ENCODE peak calls at places on chromosomes 1 and 21, in five cellular contexts. C is CD8-positive, alpha-beta T cell; W is endodermal cell; D is pancreas; B is tibial nerve. E is an unnamed sample. For H3K36me3, the result is how much of the 10 kb centered on the place peaks cover.

GRCh38 chr1:228794810-228795209 is 59.5 kb downstream of the RHOU start:
- DNase-seq in C (no peak), W (peak), D (no peak), B (no peak), E (no peak)

GRCh38 chr1:156676820-156677615 is at the start of gene NES:
- DNase-seq in C (no peak), W (peak), D (no peak), B (peak), E (no peak)

GRCh38 chr1:26225033-26225831 is 8.8 kb upstream of the CEP85 start:
- DNase-seq in C (peak), W (peak), D (peak), B (no peak), E (no peak)

GRCh38 chr1:111863401-111863800 is 107.7 kb downstream of the DDX20 start:
- DNase-seq in C (no peak), W (no peak), D (no peak), B (no peak), E (no peak)

GRCh38 chr1:181104790-181105133 is 16.3 kb downstream of the IER5 start:
- DNase-seq in C (peak), W (peak), D (no peak), B (no peak), E (no peak)

GRCh38 chr1:247574664-247575063 is 13.5 kb upstream of the OR2G2 start:
- DNase-seq in C (no peak), W (no peak), D (no peak), B (no peak), E (no peak)

GRCh38 chr21:37074546-37074945 is 1.5 kb downstream of the TTC3 start:
- DNase-seq in C (no peak), W (no peak), D (no peak), B (no peak), E (no peak)

GRCh38 chr1:231778009-231778719 is 151.6 kb downstream of the DISC1 start:
- DNase-seq in C (no peak), W (no peak), D (no peak), B (peak), E (no peak)

GRCh38 chr1:243598433-243598832 is 251.6 kb downstream of the AKT3 start:
- DNase-seq in C (peak), W (no peak), D (no peak), B (no peak), E (no peak)

GRCh38 chr1:216815239-216815955 is 92.2 kb upstream of the ESRRG start:
- DNase-seq in C (no peak), W (no peak), D (no peak), B (no peak), E (no peak)

GRCh38 chr1:227779651-227780050 is 35.8 kb upstream of the PRSS38 start:
- DNase-seq in C (no peak), W (peak), D (no peak), B (peak), E (peak)

GRCh38 chr1:158833269-158833668 is 2.1 kb downstream of the MNDA start:
- DNase-seq in C (no peak), W (no peak), D (no peak), B (no peak), E (no peak)

GRCh38 chr1:59748123-59748522 is 66.6 kb upstream of the HOOK1 start:
- DNase-seq in C (no peak), W (no peak), D (no peak), B (no peak), E (no peak)

GRCh38 chr1:14715266-14715665 is 116.8 kb downstream of the KAZN start:
- DNase-seq in C (no peak), W (no peak), D (no peak), B (no peak), E (no peak)

DNA sequence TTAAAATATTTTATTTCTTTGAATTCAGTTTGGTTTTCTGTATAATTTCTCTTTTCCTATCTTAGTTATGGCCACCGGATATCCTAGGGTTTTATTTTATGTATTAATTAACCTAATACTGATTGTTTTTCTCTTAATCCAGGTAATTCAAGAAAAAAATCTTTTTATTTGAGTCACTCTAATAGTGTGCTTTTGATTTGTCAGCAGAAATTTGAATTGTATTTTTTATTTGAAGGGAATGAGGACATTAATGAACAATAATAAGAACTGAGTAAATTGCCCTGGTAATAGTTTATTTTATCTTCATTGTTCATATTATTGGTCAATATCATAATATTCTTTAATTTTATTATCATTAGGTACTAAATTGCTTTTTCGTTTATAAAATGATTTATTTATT is 120.1 kb downstream of the USP25 start:
- DNase-seq in C (no peak), W (no peak), D (no peak), B (no peak), E (no peak)
- H3K4me3 ChIP-seq in C (no peak), W (no peak), D (no peak), B (no peak), E (no peak)

GRCh38 chr1:54743416-54743815 is 20.9 kb downstream of the PARS2 start:
- DNase-seq in C (no peak), W (no peak), D (no peak), B (no peak), E (no peak)

GRCh38 chr1:54741531-54741930 is 22.8 kb downstream of the PARS2 start:
- DNase-seq in C (no peak), W (no peak), D (no peak), B (no peak), E (no peak)

GRCh38 chr1:54744696-54745095 is 19.6 kb downstream of the PARS2 start:
- DNase-seq in C (no peak), W (no peak), D (no peak), B (no peak), E (no peak)

GRCh38 chr1:54743827-54744226 is 20.5 kb downstream of the PARS2 start:
- DNase-seq in C (no peak), W (no peak), D (no peak), B (no peak), E (no peak)

DNA sequence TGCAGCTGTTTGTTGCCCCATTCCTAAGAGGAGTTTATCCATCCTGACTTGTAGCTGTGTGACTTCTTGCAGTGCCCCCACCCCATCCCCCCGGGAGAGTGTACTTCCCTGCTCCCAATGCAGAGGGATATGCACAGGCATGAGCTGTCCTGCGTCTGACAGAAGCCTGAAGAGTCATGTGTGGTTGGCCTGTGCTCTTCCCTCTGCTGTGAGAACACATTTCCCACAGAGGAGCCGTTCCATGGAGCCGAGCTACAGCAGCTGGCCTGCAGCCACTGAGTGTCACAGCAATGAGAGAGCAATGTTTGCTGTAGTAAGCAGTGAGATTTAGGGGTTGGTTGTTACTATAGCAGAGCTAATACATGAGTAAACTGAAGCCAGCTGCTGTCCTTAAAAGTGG is 22.1 kb downstream of the PARS2 start:
- DNase-seq in C (no peak), W (no peak), D (no peak), B (no peak), E (no peak)
- H3K36me3 ChIP-seq in C (under half), W (under half), D (under half), B (under half), E (under half)

GRCh38 chr1:153071511-153071910 is at the start of gene SPRR2B:
- DNase-seq in C (no peak), W (no peak), D (no peak), B (no peak), E (no peak)
- TF ChIP-seq CTCF in C (no peak), W (no peak), D (no peak), B (no peak), E (no peak)

DNA sequence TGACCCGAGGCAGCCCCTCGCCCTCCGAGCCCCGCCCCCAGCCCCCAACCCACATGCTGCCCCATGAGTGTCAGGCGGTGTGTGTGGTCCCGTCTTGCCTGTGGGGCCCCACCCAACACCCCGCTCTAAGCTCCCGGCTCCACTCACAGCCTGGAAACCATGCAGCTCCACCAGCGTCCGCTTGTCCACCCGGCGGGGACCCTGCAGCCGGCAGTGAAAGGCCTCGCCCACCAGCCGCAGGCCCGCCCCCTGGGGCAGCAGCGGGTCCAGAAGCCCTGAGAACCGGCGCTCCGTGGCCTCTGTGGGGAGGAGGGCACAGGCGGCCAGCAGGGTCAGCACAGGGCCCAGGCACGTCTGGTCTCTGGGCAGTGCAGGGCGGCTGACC is 2.7 kb downstream of the C1QTNF12 start:
- DNase-seq in C (no peak), W (no peak), D (no peak), B (no peak), E (no peak)
- H3K4me3 ChIP-seq in C (no peak), W (no peak), D (no peak), B (no peak), E (no peak)

DNA sequence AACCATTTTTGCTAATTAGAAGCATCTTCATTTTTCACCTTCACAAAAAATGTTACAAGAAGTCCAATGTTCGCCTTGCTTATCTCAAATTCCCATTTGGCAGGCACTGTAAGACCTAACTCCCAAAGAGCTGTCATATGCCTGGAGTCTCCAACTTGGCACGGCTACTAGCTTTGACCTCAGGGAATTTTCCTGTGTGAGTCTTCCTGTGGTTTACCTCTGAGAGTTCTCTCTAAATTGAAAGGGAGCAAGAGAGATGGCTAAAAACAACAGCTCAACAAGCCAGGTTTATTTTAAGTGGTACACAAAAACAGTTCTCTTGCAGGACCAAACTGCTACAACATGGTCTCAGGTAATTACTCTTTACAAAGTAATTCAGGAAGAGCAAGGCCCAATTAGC is 756.0 kb upstream of the ADGRL2 start:
- DNase-seq in C (no peak), W (no peak), D (no peak), B (no peak), E (no peak)
- H3K36me3 ChIP-seq in C (under half), W (under half), D (under half), B (under half), E (under half)

GRCh38 chr21:24897883-24898282 is 709.4 kb downstream of the MRPL39 start:
- DNase-seq in C (no peak), W (no peak), D (no peak), B (no peak), E (no peak)

GRCh38 chr21:24895885-24896734 is 711.2 kb downstream of the MRPL39 start:
- DNase-seq in C (no peak), W (peak), D (no peak), B (no peak), E (no peak)

GRCh38 chr21:24899138-24899537 is 708.1 kb downstream of the MRPL39 start:
- DNase-seq in C (no peak), W (no peak), D (no peak), B (no peak), E (no peak)

GRCh38 chr21:24896735-24897124 is 710.6 kb downstream of the MRPL39 start:
- DNase-seq in C (no peak), W (no peak), D (no peak), B (no peak), E (no peak)

GRCh38 chr21:24894324-24894723 is 713.0 kb downstream of the MRPL39 start:
- DNase-seq in C (no peak), W (no peak), D (no peak), B (no peak), E (no peak)
- TF ChIP-seq CTCF in C (no peak), W (no peak), D (no peak), B (no peak), E (no peak)